ENCODE peak calls at places on chromosomes 7 and 10, in seven cellular contexts. One of them, this sample, is unnamed.
A peak's percentile ranks its signal among the peaks of the same experiment; 100 is the strongest.

GRCh38 chr7:537911-538634 is 18.4 kb upstream of the PDGFA start:
- DNase-seq in ovary: no peak
- DNase-seq in H1: peak; percentile 61
- DNase-seq in suprapubic skin: no peak
- DNase-seq in stomach: peak; percentile 73
- DNase-seq in SK-N-SH: peak; percentile 71
- DNase-seq in A549: peak; percentile 96
- DNase-seq in this sample: no peak

GRCh38 chr10:71725998-71726672 is 6.6 kb upstream of the C10orf105 start:
- DNase-seq in ovary: no peak
- DNase-seq in H1: no peak
- DNase-seq in suprapubic skin: no peak
- DNase-seq in stomach: no peak
- DNase-seq in SK-N-SH: peak; percentile 86
- DNase-seq in A549: peak; percentile 67
- DNase-seq in this sample: no peak

GRCh38 chr7:102377-102711 is 90.0 kb upstream of the FAM20C start:
- DNase-seq in ovary: no peak
- DNase-seq in H1: no peak
- DNase-seq in suprapubic skin: no peak
- DNase-seq in stomach: no peak
- DNase-seq in SK-N-SH: no peak
- DNase-seq in A549: no peak
- DNase-seq in this sample: no peak

GRCh38 chr7:74187915-74188675 is 13.9 kb downstream of the EIF4H start:
- DNase-seq in ovary: no peak
- DNase-seq in H1: no peak
- DNase-seq in suprapubic skin: no peak
- DNase-seq in stomach: no peak
- DNase-seq in SK-N-SH: no peak
- DNase-seq in A549: no peak
- DNase-seq in this sample: no peak

GRCh38 chr10:4068255-4069028 is 283.4 kb upstream of the KLF6 start:
- DNase-seq in ovary: no peak
- DNase-seq in H1: no peak
- DNase-seq in suprapubic skin: no peak
- DNase-seq in stomach: no peak
- DNase-seq in SK-N-SH: no peak
- DNase-seq in A549: no peak
- DNase-seq in this sample: no peak

GRCh38 chr7:141562036-141562435 is 10.8 kb downstream of the AGK start:
- DNase-seq in ovary: no peak
- DNase-seq in H1: no peak
- DNase-seq in suprapubic skin: no peak
- DNase-seq in stomach: no peak
- DNase-seq in SK-N-SH: no peak
- DNase-seq in A549: no peak
- DNase-seq in this sample: no peak

GRCh38 chr7:130986271-130986690 is 252.3 kb upstream of the KLF14 start:
- DNase-seq in ovary: peak; percentile 41
- DNase-seq in H1: no peak
- DNase-seq in suprapubic skin: no peak
- DNase-seq in stomach: no peak
- DNase-seq in SK-N-SH: no peak
- DNase-seq in A549: no peak
- DNase-seq in this sample: no peak

GRCh38 chr7:118858651-118859149 is 634.2 kb downstream of the ANKRD7 start:
- DNase-seq in ovary: no peak
- DNase-seq in H1: no peak
- DNase-seq in suprapubic skin: no peak
- DNase-seq in stomach: no peak
- DNase-seq in SK-N-SH: no peak
- DNase-seq in A549: no peak
- DNase-seq in this sample: no peak

GRCh38 chr10:124732931-124733536 is 11.1 kb downstream of the FAM53B start:
- DNase-seq in ovary: peak; percentile 70
- DNase-seq in H1: no peak
- DNase-seq in suprapubic skin: no peak
- DNase-seq in stomach: no peak
- DNase-seq in SK-N-SH: no peak
- DNase-seq in A549: no peak
- DNase-seq in this sample: peak; percentile 87

GRCh38 chr10:79149662-79150443 is 81.1 kb downstream of the ZMIZ1 start:
- DNase-seq in ovary: peak; percentile 77
- DNase-seq in H1: no peak
- DNase-seq in suprapubic skin: peak; percentile 94
- DNase-seq in stomach: peak; percentile 63
- DNase-seq in SK-N-SH: peak; percentile 63
- DNase-seq in A549: peak; percentile 91
- DNase-seq in this sample: peak; percentile 92

GRCh38 chr10:58697691-58698090 is 185.0 kb downstream of the BICC1 start:
- DNase-seq in ovary: no peak
- DNase-seq in H1: no peak
- DNase-seq in suprapubic skin: no peak
- DNase-seq in stomach: no peak
- DNase-seq in SK-N-SH: no peak
- DNase-seq in A549: no peak
- DNase-seq in this sample: no peak

GRCh38 chr10:75245354-75246001 is 9.7 kb upstream of the COMTD1 start:
- DNase-seq in ovary: no peak
- DNase-seq in H1: no peak
- DNase-seq in suprapubic skin: no peak
- DNase-seq in stomach: no peak
- DNase-seq in SK-N-SH: no peak
- DNase-seq in A549: no peak
- DNase-seq in this sample: peak; percentile 35

GRCh38 chr7:43119371-43120069 is 7.1 kb downstream of the HECW1 start:
- DNase-seq in ovary: no peak
- DNase-seq in H1: no peak
- DNase-seq in suprapubic skin: no peak
- DNase-seq in stomach: no peak
- DNase-seq in SK-N-SH: no peak
- DNase-seq in A549: no peak
- DNase-seq in this sample: no peak

GRCh38 chr7:149844445-149844844 is 6.3 kb downstream of the ZNF862 start:
- DNase-seq in ovary: no peak
- DNase-seq in H1: no peak
- DNase-seq in suprapubic skin: no peak
- DNase-seq in stomach: no peak
- DNase-seq in SK-N-SH: no peak
- DNase-seq in A549: no peak
- DNase-seq in this sample: no peak

GRCh38 chr10:61904711-61905445 is 3.4 kb downstream of the ARID5B start:
- DNase-seq in ovary: peak; percentile 49
- DNase-seq in H1: no peak
- DNase-seq in suprapubic skin: no peak
- DNase-seq in stomach: no peak
- DNase-seq in SK-N-SH: peak; percentile 73
- DNase-seq in A549: peak; percentile 55
- DNase-seq in this sample: no peak

GRCh38 chr7:103073989-103074518 is 542 bp downstream of the FBXL13 start:
- DNase-seq in ovary: no peak
- DNase-seq in H1: no peak
- DNase-seq in suprapubic skin: no peak
- DNase-seq in stomach: peak; percentile 55
- DNase-seq in SK-N-SH: no peak
- DNase-seq in A549: no peak
- DNase-seq in this sample: no peak

GRCh38 chr10:12042409-12042796 is 206 bp downstream of the UPF2 start:
- DNase-seq in ovary: no peak
- DNase-seq in H1: no peak
- DNase-seq in suprapubic skin: no peak
- DNase-seq in stomach: peak; percentile 35
- DNase-seq in SK-N-SH: no peak
- DNase-seq in A549: peak; percentile 26
- DNase-seq in this sample: peak; percentile 79

GRCh38 chr7:913736-914520 is 37.6 kb downstream of the GET4 start:
- DNase-seq in ovary: no peak
- DNase-seq in H1: no peak
- DNase-seq in suprapubic skin: no peak
- DNase-seq in stomach: peak; percentile 88
- DNase-seq in SK-N-SH: no peak
- DNase-seq in A549: no peak
- DNase-seq in this sample: peak; percentile 58

GRCh38 chr10:29409241-29410051 is 120.6 kb downstream of the LYZL1 start:
- DNase-seq in ovary: peak; percentile 77
- DNase-seq in H1: no peak
- DNase-seq in suprapubic skin: peak; percentile 83
- DNase-seq in stomach: peak; percentile 79
- DNase-seq in SK-N-SH: peak; percentile 88
- DNase-seq in A549: peak; percentile 80
- DNase-seq in this sample: peak; percentile 89

GRCh38 chr10:74177140-74177677 is 26.2 kb downstream of the ADK start:
- DNase-seq in ovary: peak; percentile 23
- DNase-seq in H1: no peak
- DNase-seq in suprapubic skin: no peak
- DNase-seq in stomach: no peak
- DNase-seq in SK-N-SH: no peak
- DNase-seq in A549: no peak
- DNase-seq in this sample: no peak

GRCh38 chr10:18539335-18539734 is 112.1 kb downstream of the NSUN6 start:
- DNase-seq in ovary: no peak
- DNase-seq in H1: no peak
- DNase-seq in suprapubic skin: no peak
- DNase-seq in stomach: no peak
- DNase-seq in SK-N-SH: no peak
- DNase-seq in A549: no peak
- DNase-seq in this sample: no peak

GRCh38 chr7:5452470-5452899 is 28.9 kb upstream of the TNRC18 start:
- DNase-seq in ovary: no peak
- DNase-seq in H1: no peak
- DNase-seq in suprapubic skin: no peak
- DNase-seq in stomach: peak; percentile 41
- DNase-seq in SK-N-SH: peak; percentile 49
- DNase-seq in A549: no peak
- DNase-seq in this sample: no peak
- TF ChIP-seq EP300 in ovary: no peak
- TF ChIP-seq EP300 in H1: no peak
- TF ChIP-seq EP300 in suprapubic skin: no peak
- TF ChIP-seq EP300 in stomach: no peak
- TF ChIP-seq EP300 in SK-N-SH: no peak
- TF ChIP-seq EP300 in A549: no peak
- TF ChIP-seq EP300 in this sample: no peak

DNA sequence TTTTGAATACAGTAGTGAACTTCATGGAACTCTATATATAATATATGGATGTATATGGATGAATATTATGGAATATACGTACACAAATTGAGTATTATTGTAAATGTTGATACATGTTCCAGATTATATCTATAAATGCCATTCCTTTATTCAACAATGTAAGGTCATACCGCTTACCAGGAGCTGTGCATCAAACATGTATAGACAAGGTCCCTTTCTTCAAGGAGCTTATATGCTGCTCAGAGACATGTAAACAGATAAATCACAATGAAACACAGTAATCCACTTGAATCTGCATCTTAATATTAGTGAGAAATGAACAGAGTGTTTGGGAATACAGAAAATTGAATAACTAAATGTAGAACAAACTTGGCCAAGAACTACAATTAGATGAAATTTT is 898 bp upstream of the SEM1 start:
- DNase-seq in ovary: no peak
- DNase-seq in H1: no peak
- DNase-seq in suprapubic skin: no peak
- DNase-seq in stomach: no peak
- DNase-seq in SK-N-SH: no peak
- DNase-seq in A549: no peak
- DNase-seq in this sample: no peak
- H3K4me3 ChIP-seq in ovary: no peak overlapping the region
- H3K4me3 ChIP-seq in H1: no peak overlapping the region
- H3K4me3 ChIP-seq in suprapubic skin: no peak overlapping the region
- H3K4me3 ChIP-seq in stomach: peak overlapping the region; percentile 81
- H3K4me3 ChIP-seq in SK-N-SH: no peak overlapping the region
- H3K4me3 ChIP-seq in A549: no peak overlapping the region
- H3K4me3 ChIP-seq in this sample: no peak overlapping the region

DNA sequence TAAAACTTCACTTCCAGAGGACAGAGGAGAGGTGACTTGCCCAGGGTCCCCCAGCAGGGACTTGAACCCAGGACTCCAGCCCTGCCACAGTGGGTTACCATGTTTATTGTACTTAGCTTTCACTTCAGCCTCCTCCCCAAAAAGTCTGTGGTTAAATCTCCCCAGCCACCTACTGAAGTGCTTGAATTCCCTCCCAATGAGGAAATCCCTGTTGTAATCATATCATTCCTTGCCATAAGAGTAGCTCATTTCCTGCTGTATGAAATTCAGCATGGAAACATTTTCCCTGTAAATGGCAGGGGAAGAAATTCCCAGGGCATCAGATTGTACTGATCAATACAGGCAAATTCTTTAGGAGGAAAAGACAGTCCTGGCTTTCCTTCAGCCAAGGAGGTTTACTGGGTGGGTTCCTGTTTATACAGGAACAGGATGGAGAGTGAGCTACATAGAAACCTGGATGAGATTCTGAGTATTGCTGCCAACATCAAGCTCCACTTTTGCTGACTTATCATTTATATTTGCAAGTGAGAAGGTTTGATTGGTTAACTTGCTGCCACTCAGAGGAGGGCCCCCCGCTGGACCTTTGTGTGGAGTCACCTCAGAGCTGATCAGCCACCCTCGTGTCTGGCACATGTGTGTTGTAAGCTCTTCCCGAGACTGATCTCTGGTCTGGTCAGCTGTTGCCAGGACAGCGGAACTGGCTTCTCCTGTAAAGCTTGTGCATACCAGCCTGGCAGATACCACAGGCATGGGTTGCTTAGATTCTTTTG is 16.4 kb upstream of the PDZD8 start:
- DNase-seq in ovary: no peak
- DNase-seq in H1: no peak
- DNase-seq in suprapubic skin: no peak
- DNase-seq in stomach: no peak
- DNase-seq in SK-N-SH: no peak
- DNase-seq in A549: no peak
- DNase-seq in this sample: no peak
- TF ChIP-seq EP300 in ovary: no peak
- TF ChIP-seq EP300 in H1: no peak
- TF ChIP-seq EP300 in suprapubic skin: no peak
- TF ChIP-seq EP300 in stomach: no peak
- TF ChIP-seq EP300 in SK-N-SH: no peak
- TF ChIP-seq EP300 in A549: no peak
- TF ChIP-seq EP300 in this sample: no peak

GRCh38 chr7:46625032-46625431 is 704.0 kb upstream of the IGFBP3 start:
- DNase-seq in ovary: no peak
- DNase-seq in H1: peak; percentile 10
- DNase-seq in suprapubic skin: no peak
- DNase-seq in stomach: no peak
- DNase-seq in SK-N-SH: no peak
- DNase-seq in A549: no peak
- DNase-seq in this sample: no peak

GRCh38 chr7:46628389-46628788 is 707.3 kb upstream of the IGFBP3 start:
- DNase-seq in ovary: no peak
- DNase-seq in H1: no peak
- DNase-seq in suprapubic skin: no peak
- DNase-seq in stomach: no peak
- DNase-seq in SK-N-SH: no peak
- DNase-seq in A549: no peak
- DNase-seq in this sample: no peak

GRCh38 chr7:46630031-46630430 is 709.0 kb upstream of the IGFBP3 start:
- DNase-seq in ovary: no peak
- DNase-seq in H1: no peak
- DNase-seq in suprapubic skin: no peak
- DNase-seq in stomach: no peak
- DNase-seq in SK-N-SH: no peak
- DNase-seq in A549: no peak
- DNase-seq in this sample: no peak

GRCh38 chr7:46627038-46627315 is 705.9 kb upstream of the IGFBP3 start:
- DNase-seq in ovary: no peak
- DNase-seq in H1: no peak
- DNase-seq in suprapubic skin: no peak
- DNase-seq in stomach: no peak
- DNase-seq in SK-N-SH: no peak
- DNase-seq in A549: no peak
- DNase-seq in this sample: no peak

GRCh38 chr7:46626261-46627037 is 705.4 kb upstream of the IGFBP3 start:
- DNase-seq in ovary: no peak
- DNase-seq in H1: no peak
- DNase-seq in suprapubic skin: no peak
- DNase-seq in stomach: no peak
- DNase-seq in SK-N-SH: no peak
- DNase-seq in A549: no peak
- DNase-seq in this sample: no peak
- H3K4me3 ChIP-seq in ovary: no peak overlapping the region
- H3K4me3 ChIP-seq in H1: no peak overlapping the region
- H3K4me3 ChIP-seq in suprapubic skin: no peak overlapping the region
- H3K4me3 ChIP-seq in stomach: no peak overlapping the region
- H3K4me3 ChIP-seq in SK-N-SH: no peak overlapping the region
- H3K4me3 ChIP-seq in A549: no peak overlapping the region
- H3K4me3 ChIP-seq in this sample: no peak overlapping the region